ENCODE peak calls at places on chromosome 19, in four cellular contexts. Y, A, X and F are unnamed samples.

GRCh38 chr19:35336166-35336955 is 7.4 kb downstream of the CD22 start:
- ATAC-seq in Y (no peak), A (no peak), X (no peak), F (no peak)

GRCh38 chr19:3266792-3267469 is 42.5 kb downstream of the CELF5 start:
- ATAC-seq in Y (no peak), A (no peak), X (no peak), F (no peak)

GRCh38 chr19:55156202-55157063 is 1.1 kb downstream of the TNNI3 start:
- ATAC-seq in Y (no peak), A (no peak), X (peak), F (no peak)

GRCh38 chr19:23507441-23507840 is 112.2 kb upstream of the ZNF91 start:
- ATAC-seq in Y (no peak), A (no peak), X (no peak), F (no peak)

GRCh38 chr19:18612051-18612771 is 459 bp upstream of the TMEM59L start:
- ATAC-seq in Y (no peak), A (no peak), X (peak), F (peak)

GRCh38 chr19:10782795-10783194 is 53.2 kb downstream of the TMED1 start:
- ATAC-seq in Y (peak), A (no peak), X (no peak), F (no peak)

GRCh38 chr19:48248081-48248833 is 7.5 kb downstream of the CARD8 start:
- ATAC-seq in Y (no peak), A (no peak), X (no peak), F (peak)

GRCh38 chr19:45059258-45059965 is 16.9 kb downstream of the ZNF296 start:
- ATAC-seq in Y (peak), A (peak), X (peak), F (peak)

GRCh38 chr19:47272448-47273312 is 2.0 kb upstream of the INAFM1 start:
- ATAC-seq in Y (peak), A (no peak), X (peak), F (no peak)

GRCh38 chr19:11324748-11325389 is 14.6 kb downstream of the RAB3D start:
- ATAC-seq in Y (no peak), A (no peak), X (no peak), F (no peak)

GRCh38 chr19:55681131-55682087 is 6.4 kb downstream of the EPN1 start:
- ATAC-seq in Y (no peak), A (no peak), X (no peak), F (no peak)

GRCh38 chr19:23855676-23856075 is 59.0 kb upstream of the ZNF726 start:
- ATAC-seq in Y (no peak), A (no peak), X (no peak), F (no peak)

GRCh38 chr19:33302974-33303790 is 848 bp upstream of the CEBPA start:
- ATAC-seq in Y (peak), A (peak), X (peak), F (peak)

GRCh38 chr19:51621178-51621577 is 9.0 kb downstream of the SIGLEC5 start:
- ATAC-seq in Y (no peak), A (no peak), X (no peak), F (no peak)

GRCh38 chr19:21603431-21604153 is 98.2 kb downstream of the ZNF429 start:
- ATAC-seq in Y (no peak), A (no peak), X (no peak), F (peak)